ENCODE peak calls at places on chromosomes 6 and 20, in eight cellular contexts. S, G, N, F, B, U, L and A are unnamed samples.

GRCh38 chr20:8394308-8394945 is 262.4 kb downstream of the PLCB1 start:
- DNase-seq in B (no peak), S (no peak), N (no peak), U (peak), G (peak), F (no peak), L (no peak), A (no peak)

GRCh38 chr6:125014157-125014957 is 52.1 kb downstream of the RNF217 start:
- DNase-seq in B (no peak), G (peak), S (no peak), U (no peak), L (no peak), F (no peak), N (no peak), A (peak)

GRCh38 chr6:12973302-12973865 is 256.8 kb downstream of the PHACTR1 start:
- DNase-seq in U (no peak), F (no peak), S (no peak), G (no peak), N (no peak), L (no peak), B (peak), A (no peak)

GRCh38 chr20:10731190-10731955 is 57.6 kb upstream of the JAG1 start:
- DNase-seq in U (no peak), S (no peak), F (no peak), G (peak), L (no peak), B (no peak), N (no peak), A (no peak)

GRCh38 chr6:83097675-83098074 is 30.2 kb downstream of the DOP1A start:
- DNase-seq in F (no peak), N (no peak), G (no peak), U (no peak), L (no peak), B (no peak), S (no peak), A (no peak)

GRCh38 chr6:63573899-63574553 is 1.7 kb downstream of the LOC128125822 start:
- DNase-seq in F (peak), L (peak), B (peak), S (peak), G (peak), U (peak), N (no peak), A (no peak)

GRCh38 chr6:130282234-130282995 is 59.7 kb upstream of the SAMD3 start:
- DNase-seq in N (no peak), G (peak), F (peak), S (no peak), L (no peak), B (peak), U (no peak), A (no peak)

GRCh38 chr20:23257106-23257761 is 93.4 kb upstream of the NXT1 start:
- DNase-seq in B (no peak), U (no peak), G (peak), L (no peak), S (no peak), F (no peak), N (peak), A (no peak)

GRCh38 chr6:98824907-98825601 is 9.3 kb upstream of the POU3F2 start:
- DNase-seq in U (no peak), G (no peak), L (no peak), S (peak), B (no peak), F (no peak), N (peak), A (no peak)

GRCh38 chr20:39009348-39009747 is 47.2 kb downstream of the DHX35 start:
- DNase-seq in N (no peak), G (no peak), B (no peak), F (no peak), L (no peak), S (no peak), U (no peak), A (no peak)

GRCh38 chr6:75488026-75488425 is 5.6 kb downstream of the FILIP1 start:
- DNase-seq in G (peak), B (no peak), N (no peak), F (no peak), S (no peak), U (no peak), L (no peak), A (no peak)

GRCh38 chr6:82240191-82240590 is 7.4 kb downstream of the IBTK start:
- DNase-seq in F (no peak), S (no peak), U (no peak), N (no peak), B (no peak), L (no peak), G (no peak), A (no peak)

GRCh38 chr6:97304701-97305100 is 21.7 kb upstream of the MMS22L start:
- DNase-seq in S (no peak), F (no peak), L (no peak), U (no peak), B (no peak), G (no peak), N (no peak), A (no peak)
- TF ChIP-seq USF2 in S (no peak), F (no peak), L (no peak), U (no peak), B (no peak), G (no peak), N (no peak), A (no peak)

GRCh38 chr6:148329568-148330299 is 12.9 kb upstream of the SASH1 start:
- DNase-seq in S (no peak), F (no peak), N (no peak), B (no peak), G (peak), L (no peak), U (no peak), A (no peak)

GRCh38 chr6:148336901-148337300 is 5.7 kb upstream of the SASH1 start:
- DNase-seq in L (no peak), G (no peak), N (no peak), U (no peak), B (no peak), S (no peak), F (no peak), A (no peak)

GRCh38 chr6:148335582-148335981 is 7.1 kb upstream of the SASH1 start:
- DNase-seq in S (no peak), G (peak), F (no peak), U (no peak), N (no peak), B (peak), L (no peak), A (peak)

GRCh38 chr6:148328876-148329567 is 13.6 kb upstream of the SASH1 start:
- DNase-seq in S (no peak), G (no peak), F (peak), B (no peak), U (no peak), L (no peak), N (no peak), A (no peak)

DNA sequence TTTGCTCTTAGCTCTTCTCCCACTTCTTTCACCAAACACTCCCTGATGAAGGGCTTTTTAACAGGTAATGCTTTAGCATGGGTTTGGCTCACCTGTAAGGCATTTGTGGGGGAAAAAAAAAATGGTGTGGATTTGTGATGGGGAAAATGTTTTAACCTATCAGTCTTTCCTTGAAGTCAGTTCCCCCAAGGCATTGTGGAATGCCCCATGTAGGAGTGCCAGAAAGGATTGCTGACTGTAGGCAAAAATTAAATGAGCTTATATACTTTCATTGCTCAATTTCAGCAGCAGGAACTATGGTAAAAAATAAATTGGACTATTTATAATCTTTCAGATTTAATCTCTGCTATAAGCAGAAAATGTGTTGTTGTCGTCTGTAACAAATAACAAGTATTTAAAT is 10.6 kb upstream of the SASH1 start:
- DNase-seq in F (no peak), U (no peak), S (no peak), N (no peak), B (no peak), G (no peak), L (no peak), A (no peak)
- TF ChIP-seq USF2 in F (no peak), U (no peak), S (no peak), N (no peak), B (no peak), G (no peak), L (no peak), A (no peak)

GRCh38 chr6:47669684-47670515 is 28.5 kb upstream of the ADGRF4 start:
- DNase-seq in G (no peak), N (no peak), L (no peak), U (no peak), B (no peak), F (no peak), S (peak), A (peak)
- TF ChIP-seq USF2 in G (no peak), N (no peak), L (peak), U (no peak), B (no peak), F (no peak), S (peak), A (no peak)

GRCh38 chr20:1326031-1326930 is 2.7 kb downstream of the SDCBP2 start:
- DNase-seq in S (no peak), N (no peak), B (no peak), F (no peak), L (no peak), U (no peak), G (peak), A (peak)
- TF ChIP-seq USF2 in S (no peak), N (no peak), B (no peak), F (no peak), L (no peak), U (no peak), G (no peak), A (no peak)

GRCh38 chr20:33169176-33169794 is 1.3 kb downstream of the BPIFA2 start:
- DNase-seq in F (peak), G (no peak), U (no peak), B (no peak), L (peak), S (peak), N (peak), A (peak)
- TF ChIP-seq USF2 in F (no peak), G (no peak), U (no peak), B (no peak), L (no peak), S (no peak), N (no peak), A (no peak)

DNA sequence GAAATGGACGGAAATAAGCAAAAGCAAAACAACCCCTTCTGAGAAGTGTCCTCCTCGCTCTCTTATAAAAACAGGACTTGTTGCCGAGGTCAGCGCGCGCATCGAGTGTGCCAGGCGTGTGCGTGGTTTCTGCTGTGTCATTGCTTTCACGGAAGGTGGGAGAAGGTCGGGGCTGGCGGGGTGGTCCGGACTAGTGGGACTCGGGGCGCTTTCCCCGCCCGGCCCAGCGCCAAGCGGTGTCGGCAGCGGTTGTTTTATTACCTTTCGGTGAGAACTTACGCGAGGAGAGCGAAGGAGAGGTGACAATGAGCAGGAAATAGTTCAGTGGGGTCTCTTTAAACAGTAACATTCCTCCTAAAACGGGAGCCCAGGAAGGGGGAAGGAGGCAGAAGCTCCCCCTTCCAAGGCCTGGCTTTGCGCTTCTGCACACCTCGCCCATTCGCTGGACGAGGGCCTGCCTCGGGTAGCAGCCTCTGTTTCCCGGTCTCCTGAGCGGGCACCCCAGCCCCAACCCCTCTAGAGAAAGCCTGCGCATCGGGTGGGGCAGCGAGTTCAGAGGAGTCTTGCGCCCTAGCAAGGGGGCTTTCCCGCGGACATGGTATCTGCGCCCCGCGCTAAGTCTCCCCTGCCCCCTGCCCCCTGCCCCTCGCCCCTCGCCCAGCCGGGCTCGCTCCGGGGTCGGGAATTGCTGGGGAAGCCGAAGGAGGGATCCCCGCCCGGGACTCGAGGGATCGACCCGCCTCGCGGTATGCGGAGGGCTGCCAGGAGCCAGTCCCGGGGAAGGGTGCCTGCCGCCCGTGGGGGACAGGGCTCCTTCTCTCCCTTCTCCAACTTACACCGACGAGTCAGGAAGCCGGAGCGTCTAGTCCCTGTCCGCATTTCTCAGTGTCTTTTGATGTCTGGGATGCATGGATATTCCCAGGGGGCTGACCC is 1.2 kb upstream of the TBXT start:
- DNase-seq in B (no peak), L (no peak), F (no peak), N (peak), S (peak), U (no peak), G (no peak), A (no peak)
- TF ChIP-seq USF2 in B (no peak), L (no peak), F (no peak), N (no peak), S (no peak), U (no peak), G (no peak), A (no peak)

DNA sequence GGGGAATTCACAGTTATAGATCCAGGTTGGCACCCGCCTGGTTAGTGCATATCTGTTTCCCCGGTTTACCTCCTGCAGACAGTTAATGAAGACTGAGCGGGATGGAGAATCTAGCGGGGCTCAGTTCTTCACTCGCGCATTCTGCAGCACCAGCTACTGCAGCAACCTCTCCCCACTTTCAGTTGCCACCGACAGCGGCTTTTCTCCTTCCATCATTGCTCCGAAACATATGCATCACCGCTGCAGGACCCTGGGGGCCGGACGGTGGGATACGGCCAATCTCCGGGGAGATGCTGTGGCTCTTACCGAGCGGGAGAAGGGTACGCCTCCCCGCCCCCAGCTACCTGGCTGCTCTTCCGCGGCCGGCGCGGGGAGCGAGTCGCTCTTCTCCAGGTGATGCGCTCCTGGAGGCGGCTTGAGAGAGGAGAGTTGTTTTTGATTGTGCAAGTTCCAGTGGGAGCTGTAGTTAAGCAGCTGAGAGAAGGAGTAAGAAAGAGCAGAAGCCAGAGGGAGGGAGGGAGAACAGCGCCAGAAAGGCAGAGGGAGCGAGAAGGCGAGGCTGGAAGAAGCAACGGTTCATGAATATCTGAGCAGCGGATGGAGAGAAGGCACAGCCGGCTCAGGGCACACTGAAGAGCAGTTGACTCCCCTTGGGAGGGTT is at the start of gene SGK1:
- DNase-seq in L (no peak), F (no peak), B (peak), G (peak), S (peak), N (peak), U (no peak), A (peak)
- TF ChIP-seq USF2 in L (no peak), F (no peak), B (no peak), G (no peak), S (no peak), N (no peak), U (no peak), A (no peak)

GRCh38 chr6:122838060-122838780 is 49.2 kb downstream of the SMPDL3A start:
- DNase-seq in L (no peak), F (peak), S (no peak), G (peak), U (no peak), B (peak), N (no peak), A (peak)

GRCh38 chr6:122839906-122840305 is 50.8 kb downstream of the SMPDL3A start:
- DNase-seq in U (no peak), F (no peak), N (no peak), G (no peak), L (no peak), B (no peak), S (no peak), A (no peak)

GRCh38 chr6:122845464-122845863 is 56.4 kb downstream of the SMPDL3A start:
- DNase-seq in U (no peak), G (no peak), N (no peak), F (no peak), L (no peak), S (no peak), B (no peak), A (no peak)

GRCh38 chr6:122839477-122839876 is 50.4 kb downstream of the SMPDL3A start:
- DNase-seq in G (peak), B (peak), U (no peak), N (peak), L (peak), F (peak), S (peak), A (peak)
- TF ChIP-seq USF2 in G (no peak), B (no peak), U (no peak), N (no peak), L (no peak), F (no peak), S (no peak), A (no peak)